ENCODE peak calls at places on chromosomes 5 and 9, in seven cellular contexts. One of them, this sample, is unnamed. For H3K4me1, the result is how much of the 10 kb centered on the place peaks cover.

GRCh38 chr5:125411163-125412050 is 665.0 kb upstream of the ZNF608 start:
- DNase-seq in cardiac muscle cell: peak
- DNase-seq in left ventricle myocardium inferior: no peak
- DNase-seq in Panc1: no peak
- DNase-seq in mammary epithelial cell: peak
- DNase-seq in fibroblast of lung: peak
- DNase-seq in mesendoderm: peak
- DNase-seq in this sample: peak

GRCh38 chr5:67842806-67843205 is 372.8 kb upstream of the PIK3R1 start:
- DNase-seq in left ventricle myocardium inferior: no peak
- DNase-seq in mesendoderm: peak
- DNase-seq in fibroblast of lung: peak
- DNase-seq in Panc1: no peak
- DNase-seq in cardiac muscle cell: peak
- DNase-seq in mammary epithelial cell: peak
- DNase-seq in this sample: no peak

GRCh38 chr9:121743441-121744001 is 92.1 kb downstream of the DAB2IP start:
- DNase-seq in fibroblast of lung: peak
- DNase-seq in Panc1: no peak
- DNase-seq in mesendoderm: peak
- DNase-seq in cardiac muscle cell: peak
- DNase-seq in left ventricle myocardium inferior: peak
- DNase-seq in mammary epithelial cell: peak
- DNase-seq in this sample: peak

GRCh38 chr9:118643118-118643517 is 726.1 kb downstream of the BRINP1 start:
- DNase-seq in cardiac muscle cell: no peak
- DNase-seq in left ventricle myocardium inferior: no peak
- DNase-seq in Panc1: peak
- DNase-seq in mammary epithelial cell: peak
- DNase-seq in fibroblast of lung: peak
- DNase-seq in mesendoderm: peak
- DNase-seq in this sample: no peak

GRCh38 chr9:135515083-135515511 is 6.1 kb upstream of the LCN1 start:
- DNase-seq in fibroblast of lung: no peak
- DNase-seq in mammary epithelial cell: no peak
- DNase-seq in mesendoderm: no peak
- DNase-seq in Panc1: no peak
- DNase-seq in left ventricle myocardium inferior: no peak
- DNase-seq in cardiac muscle cell: no peak
- DNase-seq in this sample: no peak

GRCh38 chr5:122507581-122507980 is 195.5 kb downstream of the SNCAIP start:
- DNase-seq in mesendoderm: no peak
- DNase-seq in left ventricle myocardium inferior: no peak
- DNase-seq in fibroblast of lung: no peak
- DNase-seq in cardiac muscle cell: no peak
- DNase-seq in Panc1: no peak
- DNase-seq in mammary epithelial cell: peak
- DNase-seq in this sample: no peak

GRCh38 chr5:109859537-109859936 is 169.8 kb downstream of the MAN2A1 start:
- DNase-seq in mammary epithelial cell: no peak
- DNase-seq in cardiac muscle cell: peak
- DNase-seq in fibroblast of lung: no peak
- DNase-seq in Panc1: no peak
- DNase-seq in left ventricle myocardium inferior: no peak
- DNase-seq in mesendoderm: no peak
- DNase-seq in this sample: no peak

GRCh38 chr5:80082731-80083114 is 47.6 kb downstream of the THBS4 start:
- DNase-seq in mammary epithelial cell: peak
- DNase-seq in fibroblast of lung: peak
- DNase-seq in mesendoderm: peak
- DNase-seq in cardiac muscle cell: peak
- DNase-seq in Panc1: no peak
- DNase-seq in left ventricle myocardium inferior: peak
- DNase-seq in this sample: peak

GRCh38 chr5:116883875-116884274 is 309.3 kb upstream of the SEMA6A start:
- DNase-seq in Panc1: no peak
- DNase-seq in mesendoderm: no peak
- DNase-seq in left ventricle myocardium inferior: no peak
- DNase-seq in fibroblast of lung: no peak
- DNase-seq in cardiac muscle cell: no peak
- DNase-seq in mammary epithelial cell: no peak
- DNase-seq in this sample: no peak

GRCh38 chr5:1140188-1140817 is 28.4 kb upstream of the SLC12A7 start:
- DNase-seq in left ventricle myocardium inferior: peak
- DNase-seq in fibroblast of lung: peak
- DNase-seq in mesendoderm: peak
- DNase-seq in Panc1: peak
- DNase-seq in mammary epithelial cell: peak
- DNase-seq in cardiac muscle cell: peak
- DNase-seq in this sample: peak

GRCh38 chr5:109558952-109559351 is 130.8 kb upstream of the MAN2A1 start:
- DNase-seq in Panc1: no peak
- DNase-seq in left ventricle myocardium inferior: no peak
- DNase-seq in mesendoderm: no peak
- DNase-seq in cardiac muscle cell: peak
- DNase-seq in fibroblast of lung: no peak
- DNase-seq in mammary epithelial cell: no peak
- DNase-seq in this sample: no peak

GRCh38 chr5:93107828-93108520 is 473.0 kb downstream of the NR2F1-AS1 start:
- DNase-seq in mammary epithelial cell: no peak
- DNase-seq in cardiac muscle cell: no peak
- DNase-seq in left ventricle myocardium inferior: no peak
- DNase-seq in fibroblast of lung: no peak
- DNase-seq in mesendoderm: no peak
- DNase-seq in Panc1: no peak
- DNase-seq in this sample: no peak

GRCh38 chr9:119917175-119917574 is 547.9 kb upstream of the BRINP1 start:
- DNase-seq in Panc1: no peak
- DNase-seq in mesendoderm: no peak
- DNase-seq in mammary epithelial cell: no peak
- DNase-seq in fibroblast of lung: no peak
- DNase-seq in left ventricle myocardium inferior: no peak
- DNase-seq in cardiac muscle cell: no peak
- DNase-seq in this sample: no peak

GRCh38 chr9:114718801-114719221 is 36.8 kb upstream of the TEX48 start:
- DNase-seq in fibroblast of lung: peak
- DNase-seq in Panc1: no peak
- DNase-seq in mesendoderm: no peak
- DNase-seq in left ventricle myocardium inferior: no peak
- DNase-seq in cardiac muscle cell: no peak
- DNase-seq in mammary epithelial cell: peak
- DNase-seq in this sample: peak

GRCh38 chr9:5450360-5451051 is at the start of gene CD274:
- DNase-seq in left ventricle myocardium inferior: peak
- DNase-seq in fibroblast of lung: peak
- DNase-seq in cardiac muscle cell: peak
- DNase-seq in Panc1: no peak
- DNase-seq in mammary epithelial cell: peak
- DNase-seq in mesendoderm: peak
- DNase-seq in this sample: peak

GRCh38 chr5:54620583-54620933 is 103.0 kb downstream of the SNX18 start:
- DNase-seq in mammary epithelial cell: no peak
- DNase-seq in left ventricle myocardium inferior: no peak
- DNase-seq in fibroblast of lung: no peak
- DNase-seq in cardiac muscle cell: no peak
- DNase-seq in mesendoderm: no peak
- DNase-seq in Panc1: no peak
- DNase-seq in this sample: no peak

GRCh38 chr9:137026828-137027227 is 1.2 kb downstream of the ABCA2 start:
- DNase-seq in mesendoderm: no peak
- DNase-seq in cardiac muscle cell: no peak
- DNase-seq in left ventricle myocardium inferior: no peak
- DNase-seq in fibroblast of lung: no peak
- DNase-seq in mammary epithelial cell: no peak
- DNase-seq in Panc1: no peak
- DNase-seq in this sample: no peak

GRCh38 chr9:78032599-78033457 is 1.2 kb upstream of the GNAQ start:
- DNase-seq in cardiac muscle cell: no peak
- DNase-seq in mesendoderm: peak
- DNase-seq in left ventricle myocardium inferior: no peak
- DNase-seq in fibroblast of lung: no peak
- DNase-seq in Panc1: no peak
- DNase-seq in mammary epithelial cell: no peak
- DNase-seq in this sample: peak

GRCh38 chr5:151348789-151349188 is 1.4 kb upstream of the SLC36A2 start:
- DNase-seq in fibroblast of lung: no peak
- DNase-seq in mesendoderm: peak
- DNase-seq in mammary epithelial cell: no peak
- DNase-seq in Panc1: no peak
- DNase-seq in cardiac muscle cell: no peak
- DNase-seq in left ventricle myocardium inferior: no peak
- DNase-seq in this sample: no peak

GRCh38 chr9:99472916-99473245 is 250.8 kb downstream of the SEC61B start:
- DNase-seq in fibroblast of lung: no peak
- DNase-seq in mesendoderm: no peak
- DNase-seq in Panc1: no peak
- DNase-seq in cardiac muscle cell: no peak
- DNase-seq in left ventricle myocardium inferior: no peak
- DNase-seq in mammary epithelial cell: no peak
- DNase-seq in this sample: no peak

GRCh38 chr5:78647838-78648358 is 674 bp downstream of the LHFPL2 start:
- DNase-seq in Panc1: no peak
- DNase-seq in mesendoderm: peak
- DNase-seq in fibroblast of lung: peak
- DNase-seq in mammary epithelial cell: peak
- DNase-seq in cardiac muscle cell: peak
- DNase-seq in left ventricle myocardium inferior: peak
- DNase-seq in this sample: peak

GRCh38 chr5:129904102-129904666 is at the start of gene CHSY3:
- DNase-seq in cardiac muscle cell: peak
- DNase-seq in mammary epithelial cell: peak
- DNase-seq in mesendoderm: peak
- DNase-seq in Panc1: no peak
- DNase-seq in fibroblast of lung: peak
- DNase-seq in left ventricle myocardium inferior: peak
- DNase-seq in this sample: peak

GRCh38 chr9:15231788-15232635 is 75.0 kb downstream of the TTC39B start:
- DNase-seq in left ventricle myocardium inferior: no peak
- DNase-seq in mesendoderm: peak
- DNase-seq in mammary epithelial cell: peak
- DNase-seq in cardiac muscle cell: peak
- DNase-seq in fibroblast of lung: peak
- DNase-seq in Panc1: no peak
- DNase-seq in this sample: no peak

GRCh38 chr9:116939605-116940004 is 252.5 kb downstream of the TRIM32 start:
- DNase-seq in mesendoderm: no peak
- DNase-seq in fibroblast of lung: peak
- DNase-seq in left ventricle myocardium inferior: no peak
- DNase-seq in cardiac muscle cell: no peak
- DNase-seq in Panc1: no peak
- DNase-seq in mammary epithelial cell: no peak
- DNase-seq in this sample: no peak

GRCh38 chr5:56490971-56491468 is 257.9 kb upstream of the ANKRD55 start:
- DNase-seq in mammary epithelial cell: peak
- DNase-seq in cardiac muscle cell: peak
- DNase-seq in left ventricle myocardium inferior: no peak
- DNase-seq in mesendoderm: no peak
- DNase-seq in Panc1: no peak
- DNase-seq in fibroblast of lung: no peak
- DNase-seq in this sample: no peak

GRCh38 chr5:82794876-82795275 is 282.3 kb downstream of the TMEM167A start:
- DNase-seq in cardiac muscle cell: no peak
- DNase-seq in fibroblast of lung: peak
- DNase-seq in left ventricle myocardium inferior: no peak
- DNase-seq in Panc1: no peak
- DNase-seq in mammary epithelial cell: peak
- DNase-seq in mesendoderm: no peak
- DNase-seq in this sample: no peak

GRCh38 chr9:107586493-107586892 is 96.9 kb upstream of the KLF4 start:
- DNase-seq in mammary epithelial cell: no peak
- DNase-seq in fibroblast of lung: no peak
- DNase-seq in cardiac muscle cell: no peak
- DNase-seq in left ventricle myocardium inferior: no peak
- DNase-seq in mesendoderm: no peak
- DNase-seq in Panc1: no peak
- DNase-seq in this sample: peak
- H3K4me1 ChIP-seq in mammary epithelial cell: under half
- H3K4me1 ChIP-seq in fibroblast of lung: under half
- H3K4me1 ChIP-seq in cardiac muscle cell: under half
- H3K4me1 ChIP-seq in left ventricle myocardium inferior: under half
- H3K4me1 ChIP-seq in mesendoderm: under half
- H3K4me1 ChIP-seq in Panc1: under half
- H3K4me1 ChIP-seq in this sample: under half

DNA sequence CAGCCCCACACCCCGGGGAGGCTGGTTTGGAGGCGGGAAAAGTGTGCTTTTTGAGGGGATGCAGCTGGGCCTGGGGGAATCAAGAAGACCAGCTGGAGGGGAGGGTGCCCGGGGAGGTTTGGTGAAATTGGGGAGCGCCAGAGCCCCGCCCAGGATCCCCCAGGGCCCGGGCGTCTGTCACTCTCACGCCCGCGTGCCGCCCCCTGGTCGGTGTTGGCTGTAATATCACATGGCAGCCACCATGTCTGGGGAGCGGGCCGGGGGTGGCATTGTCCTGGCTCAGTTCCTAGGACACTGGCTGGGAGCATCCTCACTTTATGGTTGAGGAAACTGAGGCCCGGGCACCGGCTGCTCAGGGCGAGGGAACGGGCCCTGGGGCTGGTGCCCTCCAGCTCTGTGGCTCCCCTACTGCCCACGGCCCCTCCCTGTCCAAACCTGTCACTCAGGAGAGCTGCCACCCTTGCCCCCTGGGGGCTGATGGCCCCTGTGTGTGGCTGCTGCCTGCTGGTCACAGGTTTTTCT is 27.5 kb downstream of the ASS1 start:
- DNase-seq in mammary epithelial cell: no peak
- DNase-seq in fibroblast of lung: no peak
- DNase-seq in Panc1: no peak
- DNase-seq in left ventricle myocardium inferior: no peak
- DNase-seq in cardiac muscle cell: no peak
- DNase-seq in mesendoderm: no peak
- DNase-seq in this sample: no peak
- H3K27ac ChIP-seq in mammary epithelial cell: no peak
- H3K27ac ChIP-seq in fibroblast of lung: no peak
- H3K27ac ChIP-seq in Panc1: no peak
- H3K27ac ChIP-seq in left ventricle myocardium inferior: no peak
- H3K27ac ChIP-seq in cardiac muscle cell: no peak
- H3K27ac ChIP-seq in mesendoderm: no peak
- H3K27ac ChIP-seq in this sample: no peak

DNA sequence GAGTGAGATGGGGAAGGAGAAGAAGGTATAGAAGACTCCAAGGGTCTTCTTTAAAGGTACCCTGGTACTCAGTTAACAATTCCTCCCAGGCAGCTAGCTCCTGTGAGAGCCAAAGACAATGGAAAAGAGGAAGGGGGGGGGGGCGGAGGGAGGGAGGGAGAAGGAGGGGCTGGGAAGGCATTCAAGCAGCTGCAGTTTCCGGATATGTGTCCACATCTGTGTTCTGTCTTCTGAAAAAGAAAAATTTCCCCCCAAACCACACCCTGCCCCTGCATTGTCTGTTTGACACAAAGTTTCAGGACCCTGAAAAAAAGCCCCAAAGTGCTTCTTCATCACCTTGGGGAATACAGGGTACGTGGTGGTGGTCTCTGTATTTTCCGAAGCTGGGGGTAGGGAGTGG is 11.1 kb downstream of the SPRY4 start:
- DNase-seq in mesendoderm: no peak
- DNase-seq in fibroblast of lung: no peak
- DNase-seq in left ventricle myocardium inferior: no peak
- DNase-seq in mammary epithelial cell: no peak
- DNase-seq in Panc1: no peak
- DNase-seq in cardiac muscle cell: peak
- DNase-seq in this sample: no peak
- H3K4me1 ChIP-seq in mesendoderm: under half
- H3K4me1 ChIP-seq in fibroblast of lung: under half
- H3K4me1 ChIP-seq in left ventricle myocardium inferior: half or more
- H3K4me1 ChIP-seq in mammary epithelial cell: under half
- H3K4me1 ChIP-seq in Panc1: under half
- H3K4me1 ChIP-seq in cardiac muscle cell: under half
- H3K4me1 ChIP-seq in this sample: under half

GRCh38 chr9:124215956-124216355 is 41.8 kb upstream of the NEK6 start:
- DNase-seq in Panc1: no peak
- DNase-seq in mesendoderm: no peak
- DNase-seq in left ventricle myocardium inferior: no peak
- DNase-seq in mammary epithelial cell: no peak
- DNase-seq in fibroblast of lung: no peak
- DNase-seq in cardiac muscle cell: no peak
- DNase-seq in this sample: no peak
- H3K27ac ChIP-seq in Panc1: no peak
- H3K27ac ChIP-seq in mesendoderm: no peak
- H3K27ac ChIP-seq in left ventricle myocardium inferior: peak
- H3K27ac ChIP-seq in mammary epithelial cell: no peak
- H3K27ac ChIP-seq in fibroblast of lung: no peak
- H3K27ac ChIP-seq in cardiac muscle cell: no peak
- H3K27ac ChIP-seq in this sample: no peak